ENCODE peak calls at places on chromosome 15, in ten cellular contexts. M is AG04449; V is dorsolateral prefrontal cortex; A is tibial nerve; O is CD4-positive, alpha-beta memory T cell; U is uterus; B is H1; Z is mucosa of descending colon; S is endodermal cell; L is upper lobe of left lung. E is an unnamed sample.

GRCh38 chr15:31930967-31931366 is 99.3 kb upstream of the CHRNA7 start:
- DNase-seq in M (no peak), V (no peak), A (no peak), O (no peak), U (no peak), B (no peak), Z (no peak), S (no peak), L (no peak), E (no peak)

GRCh38 chr15:90558182-90558581 is 28.5 kb downstream of the CRTC3 start:
- DNase-seq in M (no peak), V (peak), A (peak), O (no peak), U (peak), B (no peak), Z (peak), S (no peak), L (no peak), E (no peak)

GRCh38 chr15:36331531-36332275 is 247.7 kb upstream of the CDIN1 start:
- DNase-seq in M (no peak), V (no peak), A (no peak), O (no peak), U (no peak), B (no peak), Z (no peak), S (no peak), L (no peak), E (no peak)

GRCh38 chr15:88542342-88542733 is 4.1 kb downstream of the DET1 start:
- DNase-seq in M (no peak), V (no peak), A (no peak), O (no peak), U (peak), B (no peak), Z (no peak), S (no peak), L (no peak), E (no peak)

GRCh38 chr15:101679861-101680260 is 27.7 kb upstream of the TM2D3 start:
- DNase-seq in M (no peak), V (no peak), A (no peak), O (no peak), U (no peak), B (no peak), Z (no peak), S (no peak), L (no peak), E (no peak)

GRCh38 chr15:38050529-38050928 is 116.1 kb downstream of the TMCO5A start:
- DNase-seq in M (no peak), V (no peak), A (no peak), O (no peak), U (no peak), B (no peak), Z (no peak), S (no peak), L (no peak), E (no peak)

GRCh38 chr15:88897456-88898194 is 2.3 kb upstream of the HAPLN3 start:
- DNase-seq in M (no peak), V (no peak), A (peak), O (peak), U (peak), B (no peak), Z (peak), S (peak), L (peak), E (peak)

GRCh38 chr15:46636220-46636619 is 1001.4 kb downstream of the SQOR start:
- DNase-seq in M (no peak), V (no peak), A (no peak), O (no peak), U (no peak), B (no peak), Z (no peak), S (peak), L (no peak), E (peak)

GRCh38 chr15:54618120-54618519 is 578.6 kb downstream of the RSL24D1 start:
- DNase-seq in M (no peak), V (no peak), A (no peak), O (no peak), U (no peak), B (no peak), Z (no peak), S (no peak), L (no peak), E (no peak)

GRCh38 chr15:74906193-74906449 is 530 bp downstream of the FAM219B start:
- DNase-seq in M (no peak), V (peak), A (no peak), O (no peak), U (no peak), B (no peak), Z (no peak), S (peak), L (no peak), E (no peak)

GRCh38 chr15:38117781-38118180 is 134.9 kb upstream of the SPRED1 start:
- DNase-seq in M (no peak), V (no peak), A (no peak), O (no peak), U (no peak), B (no peak), Z (no peak), S (no peak), L (no peak), E (no peak)

GRCh38 chr15:72117448-72117697 is 577 bp downstream of the MYO9A start:
- DNase-seq in M (no peak), V (no peak), A (peak), O (peak), U (peak), B (peak), Z (peak), S (peak), L (peak), E (peak)

GRCh38 chr15:32857732-32858131 is 139.9 kb downstream of the GREM1 start:
- DNase-seq in M (no peak), V (no peak), A (no peak), O (no peak), U (no peak), B (no peak), Z (no peak), S (no peak), L (no peak), E (no peak)

GRCh38 chr15:56739474-56739873 is 6.2 kb upstream of the ZNF280D start:
- DNase-seq in M (no peak), V (no peak), A (no peak), O (no peak), U (no peak), B (no peak), Z (no peak), S (no peak), L (no peak), E (no peak)

GRCh38 chr15:64921711-64922110 is 10.0 kb downstream of the ANKDD1A start:
- DNase-seq in M (no peak), V (no peak), A (no peak), O (no peak), U (no peak), B (no peak), Z (no peak), S (no peak), L (no peak), E (no peak)

GRCh38 chr15:90033006-90033405 is 31.9 kb downstream of the ZNF710 start:
- DNase-seq in M (no peak), V (no peak), A (no peak), O (no peak), U (no peak), B (no peak), Z (peak), S (peak), L (no peak), E (no peak)

GRCh38 chr15:34583399-34584320 is at the start of gene GOLGA8B:
- DNase-seq in M (no peak), V (peak), A (peak), O (peak), U (peak), B (no peak), Z (peak), S (peak), L (peak), E (peak)

GRCh38 chr15:75891895-75892294 is 11.8 kb upstream of the FBXO22 start:
- DNase-seq in M (peak), V (no peak), A (no peak), O (no peak), U (no peak), B (no peak), Z (no peak), S (no peak), L (no peak), E (no peak)

GRCh38 chr15:89533861-89534544 is 37.6 kb upstream of the RHCG start:
- DNase-seq in M (no peak), V (no peak), A (no peak), O (no peak), U (no peak), B (no peak), Z (no peak), S (no peak), L (no peak), E (no peak)

GRCh38 chr15:83435202-83435601 is 11.9 kb upstream of the SH3GL3 start:
- DNase-seq in M (no peak), V (no peak), A (no peak), O (no peak), U (no peak), B (no peak), Z (no peak), S (no peak), L (no peak), E (no peak)

GRCh38 chr15:64009241-64009640 is 37.0 kb downstream of the DAPK2 start:
- DNase-seq in M (no peak), V (no peak), A (peak), O (peak), U (no peak), B (no peak), Z (no peak), S (no peak), L (no peak), E (no peak)

GRCh38 chr15:77617507-77618285 is 15.0 kb downstream of the LINGO1 start:
- DNase-seq in M (no peak), V (no peak), A (no peak), O (no peak), U (no peak), B (no peak), Z (no peak), S (peak), L (no peak), E (peak)

GRCh38 chr15:44194397-44195150 is 497 bp downstream of the FRMD5 start:
- DNase-seq in M (no peak), V (peak), A (no peak), O (peak), U (peak), B (no peak), Z (peak), S (no peak), L (peak), E (no peak)

GRCh38 chr15:65460948-65461347 is 38.2 kb upstream of the IGDCC4 start:
- DNase-seq in M (no peak), V (no peak), A (no peak), O (no peak), U (no peak), B (no peak), Z (no peak), S (no peak), L (no peak), E (no peak)

GRCh38 chr15:33580526-33580925 is 269.8 kb downstream of the RYR3 start:
- DNase-seq in M (no peak), V (no peak), A (no peak), O (no peak), U (no peak), B (no peak), Z (no peak), S (no peak), L (no peak), E (no peak)

GRCh38 chr15:43440721-43441281 is 52.2 kb downstream of the TP53BP1 start:
- DNase-seq in M (peak), V (peak), A (peak), O (peak), U (peak), B (peak), Z (no peak), S (peak), L (no peak), E (peak)

GRCh38 chr15:55999635-56000034 is 6.2 kb upstream of the NEDD4 start:
- DNase-seq in M (no peak), V (no peak), A (no peak), O (no peak), U (no peak), B (no peak), Z (no peak), S (no peak), L (no peak), E (no peak)

GRCh38 chr15:64515196-64515595 is 54.8 kb downstream of the ZNF609 start:
- DNase-seq in M (no peak), V (no peak), A (no peak), O (no peak), U (no peak), B (no peak), Z (no peak), S (no peak), L (no peak), E (no peak)

GRCh38 chr15:29568840-29569532 is 253.3 kb downstream of the TJP1 start:
- DNase-seq in M (no peak), V (peak), A (no peak), O (no peak), U (no peak), B (no peak), Z (peak), S (peak), L (no peak), E (peak)

GRCh38 chr15:77589839-77590238 is 42.9 kb downstream of the LINGO1 start:
- DNase-seq in M (no peak), V (no peak), A (no peak), O (no peak), U (no peak), B (no peak), Z (no peak), S (no peak), L (no peak), E (no peak)

GRCh38 chr15:62545392-62546227 is 380.5 kb upstream of the C2CD4B start:
- DNase-seq in M (peak), V (peak), A (peak), O (no peak), U (peak), B (no peak), Z (no peak), S (no peak), L (no peak), E (no peak)

GRCh38 chr15:50166216-50166615 is 15.8 kb upstream of the SLC27A2 start:
- DNase-seq in M (peak), V (no peak), A (no peak), O (no peak), U (no peak), B (no peak), Z (no peak), S (no peak), L (no peak), E (no peak)

GRCh38 chr15:66821307-66821706 is 119.3 kb downstream of the SMAD6 start:
- DNase-seq in M (no peak), V (no peak), A (no peak), O (no peak), U (no peak), B (no peak), Z (no peak), S (peak), L (no peak), E (no peak)

GRCh38 chr15:92907880-92908279 is 7.8 kb downstream of the CHD2 start:
- DNase-seq in M (peak), V (no peak), A (peak), O (no peak), U (peak), B (no peak), Z (no peak), S (no peak), L (no peak), E (no peak)
- H3K4me3 ChIP-seq in M (peak), V (peak), A (no peak), O (peak), U (peak), B (no peak), Z (no peak), S (peak), L (no peak), E (no peak)

GRCh38 chr15:86555114-86555513 is 475.4 kb downstream of the AGBL1 start:
- DNase-seq in M (no peak), V (no peak), A (no peak), O (no peak), U (no peak), B (no peak), Z (no peak), S (no peak), L (no peak), E (no peak)

GRCh38 chr15:86558678-86559077 is 479.0 kb downstream of the AGBL1 start:
- DNase-seq in M (no peak), V (no peak), A (no peak), O (no peak), U (no peak), B (no peak), Z (no peak), S (no peak), L (no peak), E (no peak)

GRCh38 chr15:86558252-86558651 is 478.6 kb downstream of the AGBL1 start:
- DNase-seq in M (no peak), V (no peak), A (no peak), O (no peak), U (no peak), B (no peak), Z (no peak), S (peak), L (no peak), E (no peak)

GRCh38 chr15:86553116-86553515 is 473.4 kb downstream of the AGBL1 start:
- DNase-seq in M (no peak), V (no peak), A (no peak), O (no peak), U (no peak), B (no peak), Z (no peak), S (no peak), L (no peak), E (no peak)

DNA sequence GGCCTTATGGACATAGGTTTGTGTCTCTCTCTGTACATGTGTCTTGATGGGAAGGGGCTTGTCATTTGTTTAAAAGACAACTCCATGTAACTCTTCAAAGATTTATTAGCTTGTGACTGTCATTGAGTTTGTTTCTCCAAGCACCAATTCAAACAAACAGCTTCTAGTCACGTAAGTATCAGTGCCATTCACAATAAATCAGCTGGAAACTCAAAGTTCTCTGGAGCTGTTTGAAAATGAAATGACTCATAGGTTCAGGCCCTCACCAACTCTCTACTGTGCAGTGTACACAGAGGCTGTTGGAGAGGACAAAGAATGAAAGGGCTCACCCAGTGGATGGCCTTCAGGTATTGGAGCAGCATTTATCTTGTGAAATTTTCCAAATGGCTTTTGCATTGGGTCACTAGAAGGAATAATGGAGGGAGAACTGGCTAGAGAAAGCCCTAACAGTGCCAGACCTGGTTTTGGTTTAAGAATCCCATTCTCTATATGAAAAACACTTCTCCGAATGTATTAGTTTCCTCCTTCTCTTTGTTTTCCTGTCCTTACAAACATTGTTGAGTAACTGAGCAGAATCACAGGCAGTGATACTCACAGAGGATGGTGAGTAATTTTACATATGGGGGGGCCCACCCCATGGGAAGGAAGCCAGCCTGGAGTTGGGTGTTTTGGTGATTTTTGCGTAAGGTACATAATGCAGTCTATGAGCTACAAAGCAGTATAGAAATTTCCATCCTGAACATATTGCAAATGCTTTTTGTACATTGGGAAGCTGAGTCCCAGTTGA is 476.5 kb downstream of the AGBL1 start:
- DNase-seq in M (no peak), V (no peak), A (no peak), O (no peak), U (no peak), B (no peak), Z (no peak), S (no peak), L (no peak), E (no peak)
- H3K4me3 ChIP-seq in M (no peak), V (no peak), A (no peak), O (no peak), U (no peak), B (no peak), Z (no peak), S (no peak), L (no peak), E (no peak)

DNA sequence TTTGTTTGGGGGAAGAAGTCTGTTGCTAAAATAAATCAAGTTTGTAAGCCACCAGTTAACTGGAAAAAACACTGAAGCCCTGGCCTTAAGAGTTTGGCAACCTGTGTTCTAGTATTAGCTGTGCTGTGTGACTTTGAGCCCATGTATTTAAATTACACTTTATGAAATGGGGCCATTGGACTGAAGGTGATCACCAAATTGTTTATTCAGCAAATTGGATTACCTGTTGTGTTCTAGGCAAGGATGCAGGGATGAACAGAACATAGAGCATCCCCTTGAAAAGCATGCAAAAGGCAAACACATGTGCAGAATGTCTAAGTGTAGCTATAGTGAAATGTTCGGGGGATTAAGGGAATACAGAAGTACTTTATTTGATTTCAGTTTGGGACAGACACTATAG is 54.6 kb downstream of the TMOD3 start:
- DNase-seq in M (no peak), V (no peak), A (no peak), O (no peak), U (no peak), B (no peak), Z (no peak), S (no peak), L (no peak), E (no peak)
- H3K4me3 ChIP-seq in M (no peak), V (no peak), A (no peak), O (no peak), U (no peak), B (no peak), Z (no peak), S (no peak), L (no peak), E (no peak)

GRCh38 chr15:96586901-96587300 is 256.4 kb downstream of the NR2F2 start:
- DNase-seq in M (no peak), V (no peak), A (no peak), O (no peak), U (no peak), B (no peak), Z (no peak), S (no peak), L (no peak), E (no peak)

GRCh38 chr15:96578393-96578792 is 247.9 kb downstream of the NR2F2 start:
- DNase-seq in M (no peak), V (no peak), A (no peak), O (no peak), U (no peak), B (no peak), Z (no peak), S (no peak), L (no peak), E (no peak)

GRCh38 chr15:96582473-96582872 is 252.0 kb downstream of the NR2F2 start:
- DNase-seq in M (no peak), V (no peak), A (no peak), O (no peak), U (no peak), B (no peak), Z (no peak), S (no peak), L (peak), E (no peak)

GRCh38 chr15:96585634-96586386 is 255.3 kb downstream of the NR2F2 start:
- DNase-seq in M (no peak), V (no peak), A (no peak), O (no peak), U (no peak), B (no peak), Z (no peak), S (no peak), L (no peak), E (peak)

GRCh38 chr15:96583671-96584070 is 253.2 kb downstream of the NR2F2 start:
- DNase-seq in M (no peak), V (no peak), A (no peak), O (no peak), U (no peak), B (no peak), Z (no peak), S (no peak), L (no peak), E (no peak)
- H3K4me3 ChIP-seq in M (no peak), V (no peak), A (no peak), O (no peak), U (no peak), B (no peak), Z (no peak), S (no peak), L (no peak), E (no peak)

DNA sequence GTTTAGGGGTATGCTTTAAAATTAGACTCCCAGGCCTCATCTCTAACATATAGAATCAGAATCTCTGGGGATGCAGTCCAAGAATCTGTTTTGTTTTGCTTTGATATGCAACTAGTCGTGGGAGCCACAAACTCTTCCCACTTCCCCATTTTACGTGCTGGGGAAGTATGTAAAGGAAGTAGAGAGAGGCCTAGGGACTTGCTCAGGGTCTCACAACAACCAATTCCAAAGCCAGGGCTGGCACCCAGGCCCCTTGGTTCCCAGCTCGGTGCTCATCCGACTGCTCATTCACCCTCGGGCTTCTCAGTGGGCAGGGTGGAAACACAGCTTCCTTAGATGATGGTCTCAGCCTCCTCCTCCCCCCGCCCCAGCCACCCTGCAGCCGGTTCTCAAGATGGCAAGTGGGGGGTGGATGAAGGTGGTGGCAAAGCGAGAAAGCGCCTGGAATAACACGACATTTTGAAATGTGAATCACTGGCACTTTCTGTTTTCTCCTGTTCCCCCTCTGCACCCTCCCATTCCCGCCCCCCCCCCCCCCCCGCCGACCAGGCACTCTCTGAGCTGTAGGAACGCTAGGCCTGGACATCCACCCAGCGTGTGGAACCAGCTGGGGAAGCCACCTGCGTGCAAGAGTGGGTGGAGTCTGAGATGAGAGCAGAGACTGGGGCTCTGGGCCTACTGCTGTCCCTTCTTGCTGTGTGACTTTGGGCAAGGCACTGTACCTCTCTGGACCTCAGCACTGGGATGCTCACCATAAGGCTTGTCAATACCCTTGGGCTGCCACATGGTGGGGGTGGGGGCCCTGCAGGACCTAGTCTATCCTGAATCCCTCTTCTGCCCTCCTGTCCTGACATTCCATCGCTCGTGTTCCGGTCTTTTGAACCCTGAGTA is 214.5 kb downstream of the RPLP1 start:
- DNase-seq in M (no peak), V (no peak), A (peak), O (no peak), U (no peak), B (no peak), Z (peak), S (no peak), L (peak), E (peak)
- H3K4me3 ChIP-seq in M (no peak), V (no peak), A (no peak), O (no peak), U (no peak), B (no peak), Z (no peak), S (no peak), L (no peak), E (no peak)

E was measured in H7.